ENCODE peak calls at places on chromosomes 1 and 21, in six cellular contexts. J, Y, B, C, H and A are unnamed samples.

GRCh38 chr1:203117611-203118575 is 9.6 kb upstream of the ADORA1 start:
- DNase-seq in J (peak), Y (peak), B (peak), C (peak), H (peak), A (peak)

GRCh38 chr1:56958526-56958925 is 7.3 kb downstream of the C8B start:
- DNase-seq in J (peak), Y (peak), B (no peak), C (no peak), H (no peak), A (peak)

GRCh38 chr1:11042995-11043874 is 3.8 kb downstream of the MASP2 start:
- DNase-seq in J (no peak), Y (no peak), B (no peak), C (no peak), H (no peak), A (no peak)

GRCh38 chr1:107664882-107665871 is 299.8 kb downstream of the VAV3 start:
- DNase-seq in J (no peak), Y (no peak), B (no peak), C (no peak), H (no peak), A (no peak)

GRCh38 chr1:209157514-209158285 is 425.8 kb upstream of the CAMK1G start:
- DNase-seq in J (no peak), Y (no peak), B (no peak), C (no peak), H (no peak), A (no peak)

GRCh38 chr1:162292422-162292849 is 84.2 kb downstream of the SPATA46 start:
- DNase-seq in J (peak), Y (peak), B (no peak), C (no peak), H (no peak), A (no peak)

GRCh38 chr1:206721454-206721853 is 36.7 kb downstream of the MAPKAPK2 start:
- DNase-seq in J (no peak), Y (no peak), B (no peak), C (no peak), H (no peak), A (no peak)

GRCh38 chr1:147534386-147534785 is 6.9 kb upstream of the BCL9 start:
- DNase-seq in J (peak), Y (no peak), B (no peak), C (no peak), H (no peak), A (peak)

GRCh38 chr1:9075023-9075422 is 5.6 kb upstream of the SLC2A5 start:
- DNase-seq in J (no peak), Y (no peak), B (peak), C (no peak), H (peak), A (no peak)

GRCh38 chr21:42471206-42471605 is 24.8 kb downstream of the RSPH1 start:
- DNase-seq in J (no peak), Y (no peak), B (no peak), C (no peak), H (no peak), A (no peak)

GRCh38 chr1:113536182-113536780 is 146.0 kb downstream of the MAGI3 start:
- DNase-seq in J (peak), Y (peak), B (no peak), C (no peak), H (peak), A (peak)

GRCh38 chr21:44724166-44724565 is 12.8 kb upstream of the TSPEAR start:
- DNase-seq in J (no peak), Y (no peak), B (no peak), C (no peak), H (no peak), A (no peak)

GRCh38 chr21:25607151-25607811 is at the start of gene MRPL39:
- DNase-seq in J (peak), Y (peak), B (peak), C (peak), H (peak), A (peak)

GRCh38 chr1:26360051-26360806 is 6.3 kb upstream of the CRYBG2 start:
- DNase-seq in J (no peak), Y (no peak), B (no peak), C (no peak), H (no peak), A (no peak)
- H3K4me3 ChIP-seq in J (no peak), Y (no peak), B (no peak), C (peak), H (no peak), A (peak)

DNA sequence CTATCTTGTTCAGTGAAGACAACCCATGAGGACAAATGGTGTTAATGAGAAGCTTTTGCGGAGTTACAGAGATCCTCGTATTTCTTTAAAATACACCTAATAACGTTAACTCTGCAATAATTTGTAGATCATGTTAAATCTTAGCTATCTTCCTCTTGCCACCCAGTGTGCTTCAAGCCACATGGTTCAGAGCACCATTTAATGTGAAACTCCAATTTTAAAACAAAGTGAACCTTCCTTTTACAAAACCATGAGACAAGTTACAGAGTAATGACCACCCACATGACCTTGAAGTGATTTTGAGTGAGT is 1.7 kb upstream of the KCNE2 start:
- DNase-seq in J (no peak), Y (no peak), B (no peak), C (no peak), H (no peak), A (no peak)
- TF ChIP-seq CTCF in J (no peak), Y (no peak), B (no peak), C (no peak), H (peak), A (no peak)

GRCh38 chr21:34524671-34525601 is 12.9 kb upstream of the KCNE1 start:
- DNase-seq in J (peak), Y (peak), B (no peak), C (no peak), H (peak), A (no peak)
- H3K4me3 ChIP-seq in J (peak), Y (peak), B (peak), C (no peak), H (peak), A (peak)

DNA sequence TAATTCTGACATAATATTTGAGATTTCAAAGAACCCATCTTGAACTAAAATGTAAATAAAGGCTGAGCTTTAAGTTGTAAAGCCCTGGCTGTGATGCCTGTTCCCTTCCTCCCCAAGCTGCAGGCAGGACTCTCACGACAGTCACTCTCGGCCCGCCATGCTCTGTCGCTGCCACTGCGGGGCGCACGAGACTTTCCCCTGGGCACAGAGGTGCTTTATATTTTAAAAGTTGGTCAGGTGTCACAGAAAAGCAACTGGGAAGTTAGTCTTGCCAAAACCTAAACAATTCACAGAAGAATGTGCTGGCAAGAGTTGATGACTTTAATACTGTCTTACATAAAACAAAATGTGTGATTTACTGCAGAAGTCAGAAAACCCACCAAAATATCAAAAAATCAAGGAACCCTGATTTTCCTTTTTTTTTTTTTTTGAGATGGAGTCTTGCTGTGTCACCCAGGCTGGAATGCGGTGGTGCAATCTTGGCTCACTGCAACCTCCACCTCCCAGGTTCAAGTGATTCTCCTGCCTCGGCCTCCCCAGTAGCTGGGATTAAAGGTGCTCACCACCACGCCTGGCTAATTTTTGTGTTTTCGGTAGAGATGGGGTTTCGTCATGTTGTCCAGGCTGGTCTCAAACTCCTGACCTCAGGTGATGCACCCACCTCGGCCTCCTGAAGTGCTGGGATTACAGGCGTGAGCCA is 10.7 kb downstream of the LRRC47 start:
- DNase-seq in J (no peak), Y (no peak), B (no peak), C (no peak), H (peak), A (no peak)
- TF ChIP-seq CTCF in J (peak), Y (peak), B (peak), C (no peak), H (peak), A (peak)

GRCh38 chr1:170074250-170075157 is at the start of gene KIFAP3:
- DNase-seq in J (peak), Y (peak), B (peak), C (peak), H (peak), A (peak)
- H3K4me3 ChIP-seq in J (peak), Y (peak), B (peak), C (peak), H (peak), A (peak)

GRCh38 chr1:212286437-212287131 is 1.4 kb downstream of the PPP2R5A start:
- DNase-seq in J (peak), Y (peak), B (no peak), C (no peak), H (peak), A (no peak)

GRCh38 chr1:212284332-212284743 is 872 bp upstream of the PPP2R5A start:
- DNase-seq in J (peak), Y (no peak), B (no peak), C (no peak), H (no peak), A (no peak)

GRCh38 chr1:212285685-212286436 is 651 bp downstream of the PPP2R5A start:
- DNase-seq in J (peak), Y (peak), B (peak), C (peak), H (peak), A (peak)

GRCh38 chr1:212283741-212284140 is 1.5 kb upstream of the PPP2R5A start:
- DNase-seq in J (no peak), Y (no peak), B (no peak), C (no peak), H (peak), A (no peak)

GRCh38 chr1:212284744-212285684 is at the start of gene PPP2R5A:
- DNase-seq in J (peak), Y (peak), B (peak), C (peak), H (peak), A (peak)
- TF ChIP-seq CTCF in J (no peak), Y (peak), B (peak), C (peak), H (peak), A (no peak)

GRCh38 chr1:109877776-109878175 is 32.9 kb upstream of the CSF1 start:
- DNase-seq in J (no peak), Y (no peak), B (no peak), C (no peak), H (no peak), A (no peak)
- H3K4me3 ChIP-seq in J (no peak), Y (no peak), B (no peak), C (no peak), H (no peak), A (no peak)